ENCODE peak calls at places on chromosomes 12 and 14, in five cellular contexts. Z, G, F, R and H are unnamed samples.
A peak's percentile ranks its signal among the peaks of the same experiment; 100 is the strongest.

GRCh38 chr12:130934753-130935152 is 19.0 kb upstream of the ADGRD1 start:
- DNase-seq in Z (no peak), R (no peak), F (no peak), G (no peak), H (peak; percentile 43)

GRCh38 chr14:67514650-67515385 is 18.3 kb upstream of the PLEKHH1 start:
- DNase-seq in G (peak; percentile 69), F (peak; percentile 28), Z (peak; percentile 62), R (peak; percentile 64), H (no peak)

GRCh38 chr12:16828891-16829290 is 222.9 kb upstream of the LMO3 start:
- DNase-seq in G (no peak), R (no peak), Z (no peak), F (no peak), H (no peak)

GRCh38 chr14:67583711-67584644 is 16.1 kb downstream of the PIGH start:
- DNase-seq in F (no peak), G (no peak), Z (no peak), R (peak; percentile 46), H (no peak)

GRCh38 chr12:96396209-96396608 is 4.0 kb downstream of the CDK17 start:
- DNase-seq in R (no peak), Z (no peak), F (no peak), G (no peak), H (no peak)

GRCh38 chr14:21063479-21063878 is 5.9 kb downstream of the RNASE8 start:
- DNase-seq in G (no peak), F (no peak), Z (no peak), R (peak; percentile 46), H (no peak)

GRCh38 chr12:92208613-92209121 is 63.0 kb upstream of the BTG1 start:
- DNase-seq in G (no peak), Z (peak; percentile 53), R (no peak), F (no peak), H (no peak)

GRCh38 chr12:119700078-119700477 is 32.1 kb downstream of the PRKAB1 start:
- DNase-seq in R (no peak), F (no peak), Z (no peak), G (no peak), H (no peak)

GRCh38 chr12:72876092-72876491 is 603.9 kb downstream of the TRHDE start:
- DNase-seq in G (no peak), R (no peak), Z (no peak), F (no peak), H (no peak)

GRCh38 chr12:7101694-7102131 is 7.3 kb downstream of the C1RL start:
- DNase-seq in Z (no peak), R (no peak), G (no peak), F (no peak), H (no peak)

DNA sequence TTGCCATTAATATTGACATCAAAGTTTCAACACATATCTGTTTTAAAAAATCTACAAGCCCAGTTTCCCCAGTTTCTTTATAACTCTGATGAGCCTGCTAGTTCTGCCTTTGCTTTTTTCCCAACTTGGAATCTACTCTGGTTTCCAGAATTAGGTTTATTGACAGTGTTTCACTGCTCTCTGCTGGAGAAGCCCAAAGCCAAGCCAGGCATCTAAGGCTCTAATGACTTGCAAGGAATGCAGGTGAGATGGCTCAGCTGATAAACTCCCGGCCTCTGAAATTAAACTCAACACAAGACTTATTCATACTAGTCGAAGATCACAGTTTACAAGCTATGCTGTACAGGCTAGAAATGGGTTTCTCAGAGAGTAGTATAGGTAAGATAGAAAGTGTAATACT is 54.3 kb downstream of the HMGA2 start:
- DNase-seq in G (no peak), R (no peak), Z (no peak), F (no peak), H (no peak)
- TF ChIP-seq CTCF in G (no peak), R (no peak), Z (no peak), F (no peak), H (no peak)

GRCh38 chr12:15690320-15690719 is 98.9 kb downstream of the EPS8 start:
- DNase-seq in G (no peak), F (no peak), Z (no peak), R (no peak), H (no peak)
- H3K4me3 ChIP-seq in G (no peak overlapping the region), F (no peak overlapping the region), Z (no peak overlapping the region), R (no peak overlapping the region), H (no peak overlapping the region)

GRCh38 chr12:65609359-65609771 is 214.9 kb upstream of the HMGA2 start:
- DNase-seq in G (no peak), R (no peak), F (no peak), Z (no peak), H (no peak)
- TF ChIP-seq CTCF in G (no peak), R (no peak), F (no peak), Z (no peak), H (no peak)

GRCh38 chr14:56798447-56799326 is 11.6 kb downstream of the OTX2 start:
- DNase-seq in R (no peak), G (no peak), F (no peak), Z (no peak), H (no peak)

GRCh38 chr14:56797003-56797568 is 13.2 kb downstream of the OTX2 start:
- DNase-seq in G (no peak), R (no peak), Z (no peak), F (no peak), H (no peak)

GRCh38 chr14:56801920-56802319 is 8.4 kb downstream of the OTX2 start:
- DNase-seq in R (no peak), G (no peak), F (no peak), Z (no peak), H (no peak)

GRCh38 chr14:56797569-56798446 is 12.5 kb downstream of the OTX2 start:
- DNase-seq in R (peak; percentile 37), F (no peak), Z (no peak), G (no peak), H (no peak)

DNA sequence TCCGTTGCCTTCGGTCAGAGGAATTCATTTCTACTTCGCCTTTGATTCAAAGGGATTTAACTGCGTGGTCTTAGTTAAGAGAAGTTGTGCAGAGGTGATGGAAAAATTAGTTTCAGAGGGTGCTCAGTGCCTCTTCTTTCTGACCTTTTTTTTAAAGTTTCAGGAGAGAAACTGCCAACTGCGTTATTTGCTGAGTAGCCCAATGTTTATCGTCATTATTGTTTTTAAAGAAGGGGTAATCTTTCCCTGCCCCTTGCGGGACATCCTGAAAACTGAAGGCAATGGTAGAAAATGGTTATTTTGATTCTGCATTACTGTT is 11.0 kb downstream of the OTX2 start:
- DNase-seq in R (no peak), F (no peak), G (no peak), Z (no peak), H (no peak)
- H3K4me3 ChIP-seq in R (no peak overlapping the region), F (no peak overlapping the region), G (no peak overlapping the region), Z (no peak overlapping the region), H (no peak overlapping the region)

GRCh38 chr12:31928246-31929139 is 30.7 kb upstream of the RESF1 start:
- DNase-seq in R (no peak), F (no peak), Z (peak; percentile 68), G (no peak), H (no peak)

GRCh38 chr12:31929140-31929526 is 30.1 kb upstream of the RESF1 start:
- DNase-seq in R (no peak), F (no peak), G (no peak), Z (no peak), H (no peak)

DNA sequence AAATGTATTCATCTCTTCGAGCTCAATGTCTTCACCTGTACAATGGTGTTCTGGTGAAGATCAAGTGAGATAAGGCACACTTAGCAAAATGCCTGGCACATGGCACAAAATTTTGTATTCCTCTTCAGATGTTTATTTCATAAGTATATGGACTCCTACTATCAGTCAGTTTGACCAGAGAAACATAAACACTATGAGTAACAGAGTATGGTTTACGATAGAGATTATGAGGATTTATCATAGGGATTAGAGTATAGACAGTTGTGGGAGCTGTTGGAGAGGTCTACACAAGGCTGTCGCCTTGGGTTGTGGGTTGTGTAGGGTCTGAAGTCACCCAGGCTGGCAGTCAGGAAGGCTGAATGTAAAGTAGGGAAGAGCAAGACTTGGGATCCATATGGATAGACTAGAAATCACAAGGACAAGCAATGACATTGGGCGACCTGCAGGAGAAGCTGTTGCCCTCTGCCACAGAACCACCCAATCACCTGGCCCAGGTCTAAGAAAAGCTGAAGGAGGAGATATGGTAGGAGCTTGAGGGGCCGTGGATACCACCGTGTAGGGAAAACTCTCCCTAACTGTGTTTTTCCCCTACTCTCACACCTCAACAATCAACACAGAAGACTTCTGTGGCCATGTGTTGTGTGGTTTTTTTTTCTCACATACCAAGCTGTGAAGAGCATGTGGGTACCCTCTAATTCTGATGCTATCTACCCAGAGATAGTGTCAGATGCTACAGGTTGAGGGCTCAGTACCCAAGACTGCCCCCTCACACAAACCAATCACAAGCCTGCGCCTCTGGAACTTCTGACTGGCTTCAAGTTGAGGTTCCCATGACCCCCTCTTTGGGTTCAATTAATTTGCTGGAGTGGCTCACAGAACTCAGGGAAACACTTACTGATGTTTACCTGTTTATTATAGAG is 27.2 kb upstream of the RESF1 start:
- DNase-seq in G (no peak), Z (no peak), R (no peak), F (no peak), H (no peak)
- TF ChIP-seq CTCF in G (no peak), Z (no peak), R (no peak), F (no peak), H (no peak)

GRCh38 chr12:47218191-47218654 is 138.5 kb upstream of the AMIGO2 start:
- DNase-seq in Z (peak; percentile 69), F (no peak), R (no peak), G (no peak), H (no peak)
- H3K4me3 ChIP-seq in Z (peak overlapping the region; percentile 80), F (no peak overlapping the region), R (no peak overlapping the region), G (no peak overlapping the region), H (no peak overlapping the region)

GRCh38 chr14:106549064-106549463 is 1022.7 kb downstream of the TMEM121 start:
- DNase-seq in F (no peak), G (no peak), Z (no peak), R (no peak), H (no peak)

GRCh38 chr14:106556665-106557289 is 1030.4 kb downstream of the TMEM121 start:
- DNase-seq in F (no peak), Z (peak; percentile 83), R (peak; percentile 79), G (no peak), H (no peak)

GRCh38 chr14:106547735-106548550 is 1021.6 kb downstream of the TMEM121 start:
- DNase-seq in F (no peak), G (no peak), R (no peak), Z (no peak), H (no peak)

DNA sequence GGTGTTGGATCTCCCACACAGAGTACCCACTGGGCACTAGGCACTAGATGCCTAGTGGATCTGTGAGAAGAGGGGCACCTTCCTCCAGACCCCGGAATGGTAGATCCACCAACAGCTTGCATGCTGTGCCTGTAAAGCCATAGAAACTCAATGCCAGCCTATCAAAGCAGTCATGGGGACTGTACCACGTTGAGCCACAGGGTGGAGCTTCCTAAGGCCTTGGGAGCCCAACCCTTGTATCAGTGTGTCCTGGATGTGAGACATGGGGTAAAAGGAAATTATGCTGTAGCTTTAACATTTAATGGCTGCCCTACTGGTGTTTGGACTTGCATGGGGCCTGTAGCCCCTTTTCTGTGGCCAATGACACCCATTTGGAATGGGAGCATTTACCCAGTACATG is 1024.9 kb downstream of the TMEM121 start:
- DNase-seq in R (no peak), G (no peak), F (no peak), Z (no peak), H (no peak)
- TF ChIP-seq CTCF in R (no peak), G (no peak), F (no peak), Z (no peak), H (peak; percentile 20)

GRCh38 chr14:102084931-102085330 is 1.9 kb downstream of the HSP90AA1 start:
- DNase-seq in G (no peak), F (no peak), Z (no peak), R (no peak), H (no peak)
- H3K4me3 ChIP-seq in G (peak overlapping the region; percentile 96), F (no peak overlapping the region), Z (peak overlapping the region; percentile 75), R (no peak overlapping the region), H (no peak overlapping the region)